ENCODE peak calls at places on chromosomes 13 and 19, in ten cellular contexts. Y, R, M, X, O, V, H, I, Z and F are unnamed samples.

GRCh38 chr19:29507081-29507860 is 18.5 kb upstream of the VSTM2B start:
- DNase-seq in H (peak; percentile 33), M (no peak), Z (no peak), Y (no peak), R (no peak), O (no peak), X (no peak), I (no peak), V (no peak), F (peak; percentile 24)

GRCh38 chr13:37070145-37070695 is 10.7 kb upstream of the SUPT20H start:
- DNase-seq in Z (no peak), I (no peak), R (no peak), O (no peak), X (no peak), V (no peak), H (no peak), Y (no peak), M (no peak), F (no peak)

GRCh38 chr13:98741741-98742435 is 10.6 kb downstream of the SLC15A1 start:
- DNase-seq in V (no peak), X (no peak), O (no peak), I (no peak), Y (no peak), R (no peak), M (no peak), Z (no peak), H (no peak), F (no peak)

GRCh38 chr13:26540319-26540718 is 17.2 kb upstream of the WASF3 start:
- DNase-seq in X (no peak), M (no peak), Y (no peak), V (no peak), R (peak; percentile 58), I (no peak), H (no peak), O (no peak), Z (no peak), F (no peak)

GRCh38 chr19:54572696-54573311 is 786 bp upstream of the LILRA2 start:
- DNase-seq in M (no peak), R (no peak), V (no peak), O (no peak), X (no peak), Y (peak; percentile 57), I (no peak), H (peak; percentile 64), Z (peak; percentile 13), F (no peak)

GRCh38 chr19:42606660-42607351 is 12.1 kb upstream of the CEACAM8 start:
- DNase-seq in X (no peak), H (peak; percentile 62), Z (no peak), M (peak; percentile 56), Y (peak; percentile 34), V (peak; percentile 27), O (peak; percentile 8), R (no peak), I (peak; percentile 37), F (no peak)

GRCh38 chr13:24313449-24313848 is 4.1 kb downstream of the C1QTNF9 start:
- DNase-seq in V (peak; percentile 9), Y (no peak), I (no peak), M (no peak), X (no peak), H (no peak), R (no peak), O (no peak), Z (no peak), F (no peak)

GRCh38 chr13:71374471-71375041 is 492.4 kb downstream of the DACH1 start:
- DNase-seq in I (no peak), Y (no peak), H (no peak), M (no peak), V (no peak), X (no peak), O (no peak), R (no peak), Z (no peak), F (no peak)

GRCh38 chr13:45718992-45719391 is 16.9 kb downstream of the CBY2 start:
- DNase-seq in M (no peak), Z (no peak), X (no peak), Y (no peak), R (no peak), I (no peak), H (no peak), O (peak; percentile 74), V (no peak), F (no peak)

GRCh38 chr13:104140557-104140956 is 1074.3 kb upstream of the SLC10A2 start:
- DNase-seq in V (no peak), Z (no peak), O (peak; percentile 18), I (peak; percentile 75), M (no peak), H (no peak), R (no peak), Y (no peak), X (no peak), F (no peak)

GRCh38 chr13:110150384-110151091 is 156.4 kb downstream of the COL4A1 start:
- DNase-seq in Z (no peak), Y (no peak), M (no peak), V (peak; percentile 62), I (no peak), H (no peak), O (no peak), X (no peak), R (no peak), F (no peak)

GRCh38 chr13:31037874-31038475 is 105.5 kb downstream of the TEX26 start:
- DNase-seq in Z (no peak), O (no peak), R (no peak), V (no peak), I (no peak), X (no peak), Y (no peak), H (no peak), M (no peak), F (no peak)

GRCh38 chr19:15381864-15382263 is 2.3 kb upstream of the AKAP8 start:
- DNase-seq in H (no peak), M (no peak), V (no peak), X (no peak), Z (no peak), O (no peak), I (no peak), R (peak; percentile 11), Y (no peak), F (no peak)

GRCh38 chr19:13277104-13277809 is 127.0 kb downstream of the IER2 start:
- DNase-seq in H (no peak), M (peak; percentile 58), I (peak; percentile 80), V (peak; percentile 74), O (peak; percentile 78), X (peak; percentile 55), Z (peak; percentile 79), R (peak; percentile 59), Y (peak; percentile 49), F (no peak)

GRCh38 chr19:34678421-34678820 is 943 bp downstream of the ZNF302 start:
- DNase-seq in X (no peak), I (no peak), Z (no peak), V (no peak), M (no peak), R (no peak), Y (no peak), O (no peak), H (no peak), F (no peak)

GRCh38 chr13:77751513-77752456 is 54.3 kb downstream of the SLAIN1 start:
- DNase-seq in X (peak; percentile 2), O (peak; percentile 76), H (no peak), I (peak; percentile 6), Y (no peak), V (peak; percentile 37), M (peak; percentile 23), R (no peak), Z (peak; percentile 29), F (no peak)

DNA sequence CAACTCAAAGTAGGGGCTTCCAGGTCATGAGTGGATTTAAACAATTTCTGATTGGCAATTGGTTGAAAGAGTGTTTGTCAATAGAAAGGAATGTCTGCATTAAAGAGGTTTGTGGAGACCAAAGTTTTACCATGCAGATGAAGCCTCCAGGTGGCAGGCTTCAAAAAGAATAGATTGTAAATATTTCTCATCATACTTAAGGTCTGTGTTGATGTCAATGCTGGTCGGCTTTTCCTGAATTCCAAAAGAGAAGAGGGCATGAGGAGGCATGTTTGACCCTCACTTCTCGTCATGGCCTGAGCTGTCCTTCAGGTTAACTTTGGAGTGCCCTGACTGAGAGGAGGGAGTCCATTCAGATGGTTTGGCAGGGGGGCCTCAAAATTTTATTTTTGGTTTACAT is 125.4 kb upstream of the RFC3 start:
- DNase-seq in M (no peak), I (no peak), V (no peak), Z (no peak), X (no peak), O (no peak), H (no peak), Y (no peak), R (no peak), F (no peak)
- TF ChIP-seq CTCF in M (no peak), I (no peak), V (no peak), Z (no peak), X (no peak), O (no peak), H (no peak), Y (no peak), R (no peak), F (no peak)

DNA sequence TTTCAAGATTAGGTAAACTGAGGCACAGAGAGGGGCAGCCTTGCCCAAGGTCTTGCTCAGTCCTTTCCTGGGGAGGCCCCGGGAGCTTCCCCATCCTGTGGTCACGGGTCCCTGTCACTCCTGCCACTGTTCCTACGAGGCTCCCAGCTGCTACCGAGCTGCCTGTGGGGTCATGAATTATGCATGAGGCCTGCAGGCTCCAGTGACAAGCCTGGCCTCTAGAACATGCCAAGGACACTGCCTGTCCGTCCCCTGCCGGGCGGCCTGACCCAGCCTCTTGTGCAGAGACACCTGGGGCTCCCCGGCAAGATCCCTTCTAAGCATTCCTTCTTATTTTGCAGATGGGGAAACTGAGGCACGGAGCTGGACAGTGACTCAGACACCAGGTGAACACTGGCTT is 2.7 kb downstream of the FCHO1 start:
- DNase-seq in O (no peak), R (no peak), H (no peak), V (no peak), I (no peak), X (no peak), Y (no peak), M (no peak), Z (no peak), F (peak; percentile 95)
- H3K4me3 ChIP-seq in O (no peak overlapping the region), R (no peak overlapping the region), H (no peak overlapping the region), V (no peak overlapping the region), I (no peak overlapping the region), X (no peak overlapping the region), Y (no peak overlapping the region), M (no peak overlapping the region), Z (no peak overlapping the region), F (no peak overlapping the region)

DNA sequence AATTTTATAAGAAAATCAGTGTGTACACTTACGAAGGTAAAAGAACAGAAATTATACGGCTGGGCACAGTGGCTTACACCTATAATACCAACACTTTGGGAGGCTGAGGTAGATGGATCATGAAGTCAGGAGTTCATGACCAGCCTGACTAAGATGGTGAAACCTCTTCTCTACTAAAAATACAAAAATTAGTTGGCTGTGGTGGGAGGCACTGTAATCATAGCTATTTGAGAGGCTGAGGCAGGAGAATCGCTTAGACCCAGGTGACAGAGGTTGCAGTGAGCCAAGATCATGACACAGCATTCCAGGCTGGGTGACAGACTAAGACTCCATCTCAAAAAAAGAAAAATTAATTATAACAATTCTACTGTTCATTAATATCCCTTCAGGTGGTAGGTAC is 151.9 kb downstream of the ZNF737 start:
- DNase-seq in V (no peak), R (no peak), Z (no peak), I (no peak), O (no peak), H (no peak), Y (no peak), X (no peak), M (no peak), F (no peak)
- H3K27me3 ChIP-seq in V (no peaks in the 10 kb centered on the region), R (no peaks in the 10 kb centered on the region), Z (no peaks in the 10 kb centered on the region), I (no peaks in the 10 kb centered on the region), O (no peaks in the 10 kb centered on the region), H (no peaks in the 10 kb centered on the region), Y (no peaks in the 10 kb centered on the region), X (no peaks in the 10 kb centered on the region), M (no peaks in the 10 kb centered on the region), F (no peaks in the 10 kb centered on the region)

GRCh38 chr19:38933544-38933943 is 2.8 kb downstream of the MRPS12 start:
- DNase-seq in Z (no peak), R (no peak), Y (no peak), I (no peak), H (no peak), O (no peak), X (no peak), M (no peak), V (no peak), F (no peak)
- TF ChIP-seq CTCF in Z (no peak), R (no peak), Y (no peak), I (no peak), H (no peak), O (no peak), X (no peak), M (no peak), V (no peak), F (no peak)